ENCODE peak calls at places on chromosomes 16 and 17, in six cellular contexts. N is kidney epithelial cell; H is Caco-2; S is AG09309; Q is stimulated activated CD4-positive, alpha-beta T cell treated with anti-CD3 and anti-CD28 coated beads, Interleukin-2, amount 100 ng/mL, for 48 hours; M is left ventricle myocardium superior. R is an unnamed sample.
A peak's percentile ranks its signal among the peaks of the same experiment; 100 is the strongest.

GRCh38 chr16:53126390-53126789 is 71.6 kb downstream of the CHD9 start:
- DNase-seq in Q (no peak), H (no peak), S (no peak), M (no peak), N (no peak), R (no peak)

GRCh38 chr17:65092262-65092661 is 35.7 kb upstream of the GNA13 start:
- DNase-seq in Q (no peak), M (no peak), N (no peak), H (no peak), S (no peak), R (peak; percentile 77)

GRCh38 chr17:82823004-82823403 is 16.8 kb downstream of the ZNF750 start:
- DNase-seq in S (no peak), H (peak; percentile 36), N (no peak), M (no peak), Q (no peak), R (no peak)

GRCh38 chr16:14140916-14141315 is 69.8 kb downstream of the MRTFB start:
- DNase-seq in M (no peak), Q (no peak), H (no peak), S (no peak), N (no peak), R (no peak)

GRCh38 chr16:578870-579405 is 9.2 kb downstream of the PIGQ start:
- DNase-seq in S (no peak), N (no peak), M (peak; percentile 86), H (peak; percentile 49), Q (peak; percentile 60), R (no peak)

GRCh38 chr16:48526058-48526957 is 83.7 kb downstream of the N4BP1 start:
- DNase-seq in M (no peak), Q (no peak), S (no peak), N (no peak), H (peak; percentile 88), R (peak; percentile 71)

GRCh38 chr16:69404275-69404805 is 18.5 kb upstream of the TERF2 start:
- DNase-seq in Q (no peak), S (no peak), M (peak; percentile 45), N (no peak), H (peak; percentile 90), R (peak; percentile 93)

GRCh38 chr17:7465481-7466275 is 13.8 kb downstream of the ZBTB4 start:
- DNase-seq in Q (no peak), N (no peak), S (no peak), H (no peak), M (no peak), R (no peak)

GRCh38 chr17:59800530-59800942 is 92.2 kb downstream of the TUBD1 start:
- DNase-seq in Q (no peak), S (no peak), H (no peak), N (no peak), M (no peak), R (no peak)

GRCh38 chr16:85027968-85028637 is 508 bp downstream of the KIAA0513 start:
- DNase-seq in S (no peak), H (no peak), M (no peak), N (no peak), Q (no peak), R (no peak)

GRCh38 chr17:64785050-64785449 is 122.9 kb upstream of the SMURF2 start:
- DNase-seq in H (no peak), M (no peak), Q (no peak), S (no peak), N (no peak), R (no peak)

GRCh38 chr17:15404116-15404730 is 62.8 kb upstream of the TEKT3 start:
- DNase-seq in N (no peak), S (no peak), Q (no peak), M (no peak), H (no peak), R (no peak)

GRCh38 chr17:63189082-63189481 is 223.0 kb downstream of the TANC2 start:
- DNase-seq in S (no peak), H (no peak), M (no peak), N (no peak), Q (no peak), R (no peak)

GRCh38 chr16:85204242-85205010 is 92.2 kb upstream of the CIBAR2 start:
- DNase-seq in S (peak; percentile 54), H (no peak), N (no peak), Q (no peak), M (no peak), R (no peak)

GRCh38 chr16:81703177-81704155 is 75.6 kb upstream of the PLCG2 start:
- DNase-seq in Q (no peak), S (peak; percentile 87), N (peak; percentile 53), M (no peak), H (no peak), R (no peak)

GRCh38 chr16:77721752-77722314 is 481 bp upstream of the NUDT7 start:
- DNase-seq in M (no peak), Q (no peak), S (no peak), H (peak; percentile 4), N (no peak), R (no peak)

GRCh38 chr17:48002920-48003685 is 32.2 kb downstream of the CDK5RAP3 start:
- DNase-seq in H (no peak), Q (no peak), S (no peak), N (no peak), M (no peak), R (no peak)

GRCh38 chr17:49217651-49218413 is 7.3 kb downstream of the ABI3 start:
- DNase-seq in S (no peak), N (no peak), H (no peak), Q (no peak), M (peak; percentile 73), R (no peak)

GRCh38 chr16:28105954-28106353 is 42.4 kb upstream of the GSG1L start:
- DNase-seq in Q (no peak), H (no peak), N (no peak), S (no peak), M (no peak), R (no peak)

GRCh38 chr17:42362245-42362961 is 25.8 kb downstream of the STAT3 start:
- DNase-seq in H (no peak), S (no peak), N (no peak), Q (no peak), M (peak; percentile 53), R (no peak)

GRCh38 chr17:34370376-34370996 is 7.5 kb upstream of the CCL1 start:
- DNase-seq in H (no peak), Q (no peak), N (no peak), M (no peak), S (no peak), R (no peak)

GRCh38 chr16:23837553-23838308 is 1.9 kb downstream of the PRKCB start:
- DNase-seq in Q (no peak), H (no peak), S (no peak), N (no peak), M (no peak), R (no peak)

GRCh38 chr17:48335858-48336500 is 94.0 kb downstream of the SKAP1 start:
- DNase-seq in N (no peak), M (no peak), H (peak; percentile 79), S (no peak), Q (no peak), R (peak; percentile 49)

GRCh38 chr17:47193931-47194481 is 4.9 kb upstream of the CDC27 start:
- DNase-seq in M (no peak), N (no peak), Q (no peak), S (no peak), H (no peak), R (no peak)

GRCh38 chr16:4285167-4285566 is 12.3 kb upstream of the TFAP4 start:
- DNase-seq in H (no peak), Q (no peak), M (no peak), S (no peak), N (no peak), R (no peak)

GRCh38 chr16:73565263-73565662 is 517.3 kb upstream of the ZFHX3 start:
- DNase-seq in N (no peak), M (no peak), H (peak; percentile 24), S (peak; percentile 5), Q (no peak), R (no peak)

GRCh38 chr17:71330099-71330375 is 790.8 kb upstream of the SOX9 start:
- DNase-seq in M (no peak), Q (no peak), H (no peak), N (no peak), S (no peak), R (no peak)

GRCh38 chr16:66935319-66936011 is at the start of gene CES2:
- DNase-seq in M (peak; percentile 75), H (no peak), Q (no peak), N (no peak), S (peak; percentile 14), R (peak; percentile 61)

GRCh38 chr17:41835800-41836549 is at the start of gene NT5C3B:
- DNase-seq in H (peak; percentile 80), Q (peak; percentile 33), S (no peak), N (no peak), M (peak; percentile 81), R (peak; percentile 55)

GRCh38 chr17:1147664-1148063 is 32.1 kb downstream of the ABR start:
- DNase-seq in M (peak; percentile 48), S (no peak), H (peak; percentile 77), Q (no peak), N (no peak), R (peak; percentile 80)

GRCh38 chr17:3754458-3755334 is 31.0 kb downstream of the HASPIN start:
- DNase-seq in N (no peak), M (peak; percentile 49), Q (peak; percentile 48), H (peak; percentile 92), S (no peak), R (peak; percentile 94)

GRCh38 chr17:81537343-81537855 is 9.2 kb downstream of the FSCN2 start:
- DNase-seq in N (no peak), Q (no peak), H (no peak), M (peak; percentile 52), S (no peak), R (no peak)

GRCh38 chr17:47315451-47316266 is 8.1 kb upstream of the EFCAB13 start:
- DNase-seq in S (no peak), M (no peak), N (no peak), Q (no peak), H (peak; percentile 57), R (peak; percentile 87)

GRCh38 chr17:74852237-74853047 is 7.2 kb downstream of the GRIN2C start:
- DNase-seq in M (no peak), N (no peak), Q (peak; percentile 49), S (no peak), H (peak; percentile 93), R (no peak)

GRCh38 chr16:73743665-73744496 is 552.7 kb upstream of the PSMD7 start:
- DNase-seq in N (no peak), Q (no peak), M (no peak), H (peak; percentile 12), S (no peak), R (no peak)

GRCh38 chr17:330993-331701 is 21.5 kb downstream of the RPH3AL start:
- DNase-seq in Q (no peak), N (no peak), H (no peak), M (peak; percentile 84), S (no peak), R (no peak)

GRCh38 chr17:5418858-5419355 is 555 bp downstream of the NUP88 start:
- DNase-seq in M (no peak), N (peak; percentile 51), Q (peak; percentile 47), H (no peak), S (no peak), R (peak; percentile 88)